ENCODE peak calls at places on chromosomes 2 and 18, in seven cellular contexts. One of them, this sample, is unnamed. For H3K36me3, the result is how much of the 10 kb centered on the place peaks cover.

GRCh38 chr2:105754999-105755398 is 10.3 kb downstream of the NCK2 start:
- DNase-seq in hepatocyte: no peak
- DNase-seq in naive thymus-derived CD4-positive, alpha-beta T cell: no peak
- DNase-seq in CD4-positive, alpha-beta memory T cell: no peak
- DNase-seq in lower lobe of right lung: no peak
- DNase-seq in spleen: no peak
- DNase-seq in heart left ventricle: no peak
- DNase-seq in this sample: no peak

GRCh38 chr2:235416816-235417499 is 76.9 kb upstream of the AGAP1 start:
- DNase-seq in lower lobe of right lung: peak
- DNase-seq in CD4-positive, alpha-beta memory T cell: no peak
- DNase-seq in spleen: no peak
- DNase-seq in hepatocyte: peak
- DNase-seq in naive thymus-derived CD4-positive, alpha-beta T cell: no peak
- DNase-seq in heart left ventricle: no peak
- DNase-seq in this sample: no peak

GRCh38 chr2:241788135-241788534 is 11.5 kb downstream of the GAL3ST2 start:
- DNase-seq in spleen: no peak
- DNase-seq in lower lobe of right lung: no peak
- DNase-seq in hepatocyte: no peak
- DNase-seq in naive thymus-derived CD4-positive, alpha-beta T cell: no peak
- DNase-seq in CD4-positive, alpha-beta memory T cell: no peak
- DNase-seq in heart left ventricle: no peak
- DNase-seq in this sample: no peak

GRCh38 chr2:27914046-27914792 is 23.7 kb downstream of the BABAM2 start:
- DNase-seq in heart left ventricle: no peak
- DNase-seq in spleen: no peak
- DNase-seq in hepatocyte: no peak
- DNase-seq in naive thymus-derived CD4-positive, alpha-beta T cell: no peak
- DNase-seq in lower lobe of right lung: no peak
- DNase-seq in CD4-positive, alpha-beta memory T cell: no peak
- DNase-seq in this sample: no peak

GRCh38 chr2:74542978-74543377 is 10.8 kb downstream of the LOXL3 start:
- DNase-seq in CD4-positive, alpha-beta memory T cell: no peak
- DNase-seq in lower lobe of right lung: no peak
- DNase-seq in hepatocyte: no peak
- DNase-seq in spleen: no peak
- DNase-seq in heart left ventricle: no peak
- DNase-seq in naive thymus-derived CD4-positive, alpha-beta T cell: no peak
- DNase-seq in this sample: no peak

GRCh38 chr2:33160217-33160616 is 213.5 kb downstream of the LTBP1 start:
- DNase-seq in heart left ventricle: no peak
- DNase-seq in CD4-positive, alpha-beta memory T cell: no peak
- DNase-seq in naive thymus-derived CD4-positive, alpha-beta T cell: no peak
- DNase-seq in spleen: no peak
- DNase-seq in hepatocyte: no peak
- DNase-seq in lower lobe of right lung: no peak
- DNase-seq in this sample: no peak

GRCh38 chr2:88148929-88149438 is 21.1 kb upstream of the FABP1 start:
- DNase-seq in heart left ventricle: no peak
- DNase-seq in hepatocyte: no peak
- DNase-seq in spleen: no peak
- DNase-seq in naive thymus-derived CD4-positive, alpha-beta T cell: no peak
- DNase-seq in CD4-positive, alpha-beta memory T cell: no peak
- DNase-seq in lower lobe of right lung: no peak
- DNase-seq in this sample: no peak

GRCh38 chr2:56287974-56288373 is 104.2 kb downstream of the CCDC85A start:
- DNase-seq in naive thymus-derived CD4-positive, alpha-beta T cell: no peak
- DNase-seq in CD4-positive, alpha-beta memory T cell: no peak
- DNase-seq in heart left ventricle: no peak
- DNase-seq in lower lobe of right lung: no peak
- DNase-seq in hepatocyte: no peak
- DNase-seq in spleen: no peak
- DNase-seq in this sample: no peak

GRCh38 chr2:191386938-191387536 is 141.8 kb downstream of the MYO1B start:
- DNase-seq in lower lobe of right lung: no peak
- DNase-seq in hepatocyte: no peak
- DNase-seq in naive thymus-derived CD4-positive, alpha-beta T cell: no peak
- DNase-seq in heart left ventricle: no peak
- DNase-seq in CD4-positive, alpha-beta memory T cell: no peak
- DNase-seq in spleen: no peak
- DNase-seq in this sample: no peak

GRCh38 chr18:34223164-34223892 is 1.4 kb downstream of the NOL4 start:
- DNase-seq in CD4-positive, alpha-beta memory T cell: no peak
- DNase-seq in lower lobe of right lung: no peak
- DNase-seq in hepatocyte: peak
- DNase-seq in heart left ventricle: no peak
- DNase-seq in spleen: peak
- DNase-seq in naive thymus-derived CD4-positive, alpha-beta T cell: no peak
- DNase-seq in this sample: no peak

GRCh38 chr2:42935692-42936631 is 143.6 kb upstream of the HAAO start:
- DNase-seq in naive thymus-derived CD4-positive, alpha-beta T cell: no peak
- DNase-seq in spleen: peak
- DNase-seq in lower lobe of right lung: no peak
- DNase-seq in hepatocyte: no peak
- DNase-seq in CD4-positive, alpha-beta memory T cell: no peak
- DNase-seq in heart left ventricle: no peak
- DNase-seq in this sample: no peak

GRCh38 chr2:241309684-241310117 is 5.8 kb downstream of the HDLBP start:
- DNase-seq in spleen: peak
- DNase-seq in CD4-positive, alpha-beta memory T cell: peak
- DNase-seq in hepatocyte: no peak
- DNase-seq in naive thymus-derived CD4-positive, alpha-beta T cell: peak
- DNase-seq in heart left ventricle: no peak
- DNase-seq in lower lobe of right lung: no peak
- DNase-seq in this sample: peak

GRCh38 chr2:34012728-34013302 is 413.7 kb upstream of the FAM98A start:
- DNase-seq in lower lobe of right lung: peak
- DNase-seq in hepatocyte: peak
- DNase-seq in spleen: no peak
- DNase-seq in heart left ventricle: peak
- DNase-seq in CD4-positive, alpha-beta memory T cell: no peak
- DNase-seq in naive thymus-derived CD4-positive, alpha-beta T cell: no peak
- DNase-seq in this sample: no peak

GRCh38 chr2:2243666-2244065 is 87.4 kb downstream of the MYT1L start:
- DNase-seq in heart left ventricle: no peak
- DNase-seq in spleen: no peak
- DNase-seq in CD4-positive, alpha-beta memory T cell: no peak
- DNase-seq in hepatocyte: no peak
- DNase-seq in lower lobe of right lung: no peak
- DNase-seq in naive thymus-derived CD4-positive, alpha-beta T cell: no peak
- DNase-seq in this sample: no peak

GRCh38 chr2:109453596-109453995 is 160.2 kb downstream of the SEPTIN10 start:
- DNase-seq in lower lobe of right lung: no peak
- DNase-seq in CD4-positive, alpha-beta memory T cell: no peak
- DNase-seq in hepatocyte: no peak
- DNase-seq in spleen: peak
- DNase-seq in heart left ventricle: no peak
- DNase-seq in naive thymus-derived CD4-positive, alpha-beta T cell: no peak
- DNase-seq in this sample: no peak

GRCh38 chr18:51191139-51191717 is 6.3 kb downstream of the MEX3C start:
- DNase-seq in CD4-positive, alpha-beta memory T cell: peak
- DNase-seq in naive thymus-derived CD4-positive, alpha-beta T cell: no peak
- DNase-seq in heart left ventricle: no peak
- DNase-seq in hepatocyte: no peak
- DNase-seq in spleen: no peak
- DNase-seq in lower lobe of right lung: no peak
- DNase-seq in this sample: no peak

GRCh38 chr18:56945171-56945863 is 201.6 kb upstream of the BOD1L2 start:
- DNase-seq in heart left ventricle: no peak
- DNase-seq in spleen: no peak
- DNase-seq in naive thymus-derived CD4-positive, alpha-beta T cell: no peak
- DNase-seq in CD4-positive, alpha-beta memory T cell: no peak
- DNase-seq in lower lobe of right lung: no peak
- DNase-seq in hepatocyte: no peak
- DNase-seq in this sample: no peak

GRCh38 chr2:70938580-70938938 is 2.9 kb downstream of the ATP6V1B1 start:
- DNase-seq in spleen: no peak
- DNase-seq in naive thymus-derived CD4-positive, alpha-beta T cell: no peak
- DNase-seq in heart left ventricle: no peak
- DNase-seq in CD4-positive, alpha-beta memory T cell: no peak
- DNase-seq in hepatocyte: peak
- DNase-seq in lower lobe of right lung: no peak
- DNase-seq in this sample: no peak

GRCh38 chr2:9207641-9208301 is 1.2 kb downstream of the ASAP2 start:
- DNase-seq in spleen: peak
- DNase-seq in naive thymus-derived CD4-positive, alpha-beta T cell: no peak
- DNase-seq in heart left ventricle: no peak
- DNase-seq in hepatocyte: peak
- DNase-seq in lower lobe of right lung: peak
- DNase-seq in CD4-positive, alpha-beta memory T cell: no peak
- DNase-seq in this sample: no peak

GRCh38 chr2:152421521-152422367 is 86.8 kb downstream of the FMNL2 start:
- DNase-seq in lower lobe of right lung: no peak
- DNase-seq in hepatocyte: peak
- DNase-seq in heart left ventricle: peak
- DNase-seq in spleen: no peak
- DNase-seq in CD4-positive, alpha-beta memory T cell: no peak
- DNase-seq in naive thymus-derived CD4-positive, alpha-beta T cell: no peak
- DNase-seq in this sample: no peak
- H3K27ac ChIP-seq in lower lobe of right lung: peak
- H3K27ac ChIP-seq in hepatocyte: peak
- H3K27ac ChIP-seq in heart left ventricle: peak
- H3K27ac ChIP-seq in spleen: peak
- H3K27ac ChIP-seq in CD4-positive, alpha-beta memory T cell: no peak
- H3K27ac ChIP-seq in naive thymus-derived CD4-positive, alpha-beta T cell: no peak
- H3K27ac ChIP-seq in this sample: no peak

DNA sequence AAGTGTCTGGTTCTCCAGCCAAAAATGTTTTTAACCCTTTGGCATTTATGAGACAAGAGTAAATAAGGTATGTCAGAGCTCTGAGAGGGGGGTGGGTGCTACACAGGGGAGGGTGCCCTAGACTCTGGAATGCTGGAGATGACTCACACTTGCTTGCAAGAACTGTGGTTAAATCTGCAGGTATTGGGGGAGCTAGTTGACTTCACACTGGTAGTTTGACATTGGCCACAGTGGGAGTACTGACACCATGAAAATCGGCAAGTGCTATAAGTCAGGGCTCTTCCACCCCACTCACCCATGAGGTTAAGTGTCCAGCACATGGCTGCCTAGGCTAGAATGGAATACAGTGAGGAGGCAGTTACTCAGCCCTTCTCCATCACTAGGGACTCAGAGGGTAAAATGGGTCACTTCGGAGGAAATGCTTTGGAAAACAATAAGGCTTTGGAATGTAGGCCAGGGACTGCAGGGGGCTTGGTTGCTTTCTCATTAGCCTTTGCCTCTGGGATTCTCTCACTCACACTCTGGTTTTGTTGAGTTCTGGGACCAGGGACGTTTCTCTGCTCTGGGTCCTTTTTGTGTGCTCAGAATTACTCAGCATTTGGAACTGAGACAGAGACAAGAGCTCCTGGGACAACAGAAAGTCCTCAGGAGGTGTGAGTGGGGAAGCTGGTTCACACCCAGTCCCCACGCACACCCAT is 91.6 kb downstream of the ACKR3 start:
- DNase-seq in hepatocyte: peak
- DNase-seq in naive thymus-derived CD4-positive, alpha-beta T cell: no peak
- DNase-seq in heart left ventricle: no peak
- DNase-seq in CD4-positive, alpha-beta memory T cell: no peak
- DNase-seq in spleen: no peak
- DNase-seq in lower lobe of right lung: no peak
- DNase-seq in this sample: no peak
- H3K4me3 ChIP-seq in hepatocyte: no peak
- H3K4me3 ChIP-seq in naive thymus-derived CD4-positive, alpha-beta T cell: no peak
- H3K4me3 ChIP-seq in heart left ventricle: no peak
- H3K4me3 ChIP-seq in CD4-positive, alpha-beta memory T cell: no peak
- H3K4me3 ChIP-seq in spleen: no peak
- H3K4me3 ChIP-seq in lower lobe of right lung: no peak
- H3K4me3 ChIP-seq in this sample: no peak

DNA sequence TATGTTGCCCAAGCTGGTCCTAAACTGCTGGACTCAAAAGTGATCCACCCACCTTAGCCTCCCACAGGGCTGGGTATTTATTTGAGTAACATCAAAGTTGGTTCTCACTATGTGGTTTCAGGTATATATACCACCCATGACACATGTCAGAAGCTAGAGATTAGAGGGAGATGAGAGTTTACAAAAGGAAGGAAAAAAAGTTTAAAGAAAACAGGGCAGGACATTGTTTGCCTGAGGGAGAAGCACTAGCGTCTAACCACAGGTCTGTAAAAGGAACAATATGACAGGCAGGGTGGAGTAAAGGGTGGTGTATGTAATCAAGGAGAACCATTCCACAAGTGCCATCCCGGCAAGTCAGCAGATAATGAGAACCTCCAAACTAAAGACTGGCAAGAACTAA is 8.5 kb downstream of the CEP76 start:
- DNase-seq in heart left ventricle: no peak
- DNase-seq in naive thymus-derived CD4-positive, alpha-beta T cell: no peak
- DNase-seq in spleen: no peak
- DNase-seq in lower lobe of right lung: no peak
- DNase-seq in CD4-positive, alpha-beta memory T cell: no peak
- DNase-seq in hepatocyte: no peak
- DNase-seq in this sample: no peak
- H3K36me3 ChIP-seq in heart left ventricle: half or more
- H3K36me3 ChIP-seq in naive thymus-derived CD4-positive, alpha-beta T cell: under half
- H3K36me3 ChIP-seq in spleen: half or more
- H3K36me3 ChIP-seq in lower lobe of right lung: under half
- H3K36me3 ChIP-seq in CD4-positive, alpha-beta memory T cell: under half
- H3K36me3 ChIP-seq in hepatocyte: under half
- H3K36me3 ChIP-seq in this sample: under half

GRCh38 chr2:23599006-23599405 is 214.0 kb downstream of the KLHL29 start:
- DNase-seq in naive thymus-derived CD4-positive, alpha-beta T cell: no peak
- DNase-seq in spleen: peak
- DNase-seq in lower lobe of right lung: peak
- DNase-seq in CD4-positive, alpha-beta memory T cell: no peak
- DNase-seq in hepatocyte: no peak
- DNase-seq in heart left ventricle: no peak
- DNase-seq in this sample: no peak

GRCh38 chr2:23600336-23600735 is 215.4 kb downstream of the KLHL29 start:
- DNase-seq in heart left ventricle: no peak
- DNase-seq in spleen: peak
- DNase-seq in CD4-positive, alpha-beta memory T cell: no peak
- DNase-seq in lower lobe of right lung: peak
- DNase-seq in hepatocyte: no peak
- DNase-seq in naive thymus-derived CD4-positive, alpha-beta T cell: no peak
- DNase-seq in this sample: no peak

GRCh38 chr2:23601301-23601965 is 216.5 kb downstream of the KLHL29 start:
- DNase-seq in naive thymus-derived CD4-positive, alpha-beta T cell: no peak
- DNase-seq in spleen: peak
- DNase-seq in hepatocyte: no peak
- DNase-seq in lower lobe of right lung: peak
- DNase-seq in heart left ventricle: no peak
- DNase-seq in CD4-positive, alpha-beta memory T cell: no peak
- DNase-seq in this sample: no peak

GRCh38 chr2:23597687-23598086 is 212.7 kb downstream of the KLHL29 start:
- DNase-seq in lower lobe of right lung: peak
- DNase-seq in heart left ventricle: no peak
- DNase-seq in hepatocyte: no peak
- DNase-seq in naive thymus-derived CD4-positive, alpha-beta T cell: no peak
- DNase-seq in spleen: peak
- DNase-seq in CD4-positive, alpha-beta memory T cell: no peak
- DNase-seq in this sample: no peak

DNA sequence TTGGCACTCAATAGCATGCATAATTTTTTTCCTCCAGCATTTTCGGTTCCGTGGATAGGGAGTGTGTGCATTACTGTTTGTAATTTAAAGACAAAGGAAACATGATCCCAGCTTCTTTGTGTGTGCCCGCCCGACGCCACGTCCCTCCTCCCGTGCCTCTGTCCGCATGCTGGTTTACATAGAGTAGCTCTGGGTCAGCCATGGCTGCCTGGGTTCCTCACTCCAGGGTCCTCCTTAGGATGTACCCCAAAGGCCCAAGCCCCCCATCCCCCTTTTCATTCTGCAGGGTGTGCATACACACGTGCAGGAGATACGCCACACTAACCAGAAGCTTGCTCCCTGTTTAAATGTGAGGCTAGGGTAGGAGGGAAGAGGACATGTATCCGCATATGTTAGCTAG is 214.7 kb downstream of the KLHL29 start:
- DNase-seq in spleen: peak
- DNase-seq in CD4-positive, alpha-beta memory T cell: no peak
- DNase-seq in lower lobe of right lung: peak
- DNase-seq in hepatocyte: no peak
- DNase-seq in heart left ventricle: no peak
- DNase-seq in naive thymus-derived CD4-positive, alpha-beta T cell: no peak
- DNase-seq in this sample: no peak
- H3K27ac ChIP-seq in spleen: no peak
- H3K27ac ChIP-seq in CD4-positive, alpha-beta memory T cell: no peak
- H3K27ac ChIP-seq in lower lobe of right lung: no peak
- H3K27ac ChIP-seq in hepatocyte: peak
- H3K27ac ChIP-seq in heart left ventricle: no peak
- H3K27ac ChIP-seq in naive thymus-derived CD4-positive, alpha-beta T cell: no peak
- H3K27ac ChIP-seq in this sample: no peak